ENCODE peak calls at places on chromosomes 3 and 15, in eight cellular contexts. One of them, this sample, is unnamed.

GRCh38 chr3:184016169-184016570 is 1.5 kb downstream of the ABCC5 start:
- DNase-seq in DND-41: no peak
- DNase-seq in CD4-positive, alpha-beta memory T cell: no peak
- DNase-seq in colonic mucosa: no peak
- DNase-seq in gastrocnemius medialis: no peak
- DNase-seq in right cardiac atrium: no peak
- DNase-seq in CD8-positive, alpha-beta memory T cell: no peak
- DNase-seq in IMR-90: no peak
- DNase-seq in this sample: no peak

GRCh38 chr15:32682569-32682968 is 35.2 kb upstream of the GREM1 start:
- DNase-seq in DND-41: no peak
- DNase-seq in CD4-positive, alpha-beta memory T cell: no peak
- DNase-seq in colonic mucosa: no peak
- DNase-seq in gastrocnemius medialis: no peak
- DNase-seq in right cardiac atrium: no peak
- DNase-seq in CD8-positive, alpha-beta memory T cell: no peak
- DNase-seq in IMR-90: peak; percentile 95
- DNase-seq in this sample: no peak

GRCh38 chr15:89462198-89462912 is 34.0 kb downstream of the RHCG start:
- DNase-seq in DND-41: peak; percentile 18
- DNase-seq in CD4-positive, alpha-beta memory T cell: no peak
- DNase-seq in colonic mucosa: no peak
- DNase-seq in gastrocnemius medialis: no peak
- DNase-seq in right cardiac atrium: no peak
- DNase-seq in CD8-positive, alpha-beta memory T cell: no peak
- DNase-seq in IMR-90: peak; percentile 23
- DNase-seq in this sample: no peak

GRCh38 chr3:17459470-17459993 is 282.9 kb downstream of the TBC1D5 start:
- DNase-seq in DND-41: no peak
- DNase-seq in CD4-positive, alpha-beta memory T cell: no peak
- DNase-seq in colonic mucosa: no peak
- DNase-seq in gastrocnemius medialis: no peak
- DNase-seq in right cardiac atrium: no peak
- DNase-seq in CD8-positive, alpha-beta memory T cell: no peak
- DNase-seq in IMR-90: no peak
- DNase-seq in this sample: no peak

GRCh38 chr3:177145954-177146353 is 51.3 kb downstream of the TBL1XR1 start:
- DNase-seq in DND-41: no peak
- DNase-seq in CD4-positive, alpha-beta memory T cell: peak; percentile 17
- DNase-seq in colonic mucosa: no peak
- DNase-seq in gastrocnemius medialis: no peak
- DNase-seq in right cardiac atrium: no peak
- DNase-seq in CD8-positive, alpha-beta memory T cell: no peak
- DNase-seq in IMR-90: no peak
- DNase-seq in this sample: no peak

GRCh38 chr3:175193815-175194518 is 334.8 kb downstream of the NAALADL2 start:
- DNase-seq in DND-41: no peak
- DNase-seq in CD4-positive, alpha-beta memory T cell: no peak
- DNase-seq in colonic mucosa: no peak
- DNase-seq in gastrocnemius medialis: no peak
- DNase-seq in right cardiac atrium: no peak
- DNase-seq in CD8-positive, alpha-beta memory T cell: no peak
- DNase-seq in IMR-90: peak; percentile 60
- DNase-seq in this sample: no peak

GRCh38 chr3:23004971-23005370 is 198.2 kb upstream of the UBE2E2 start:
- DNase-seq in DND-41: no peak
- DNase-seq in CD4-positive, alpha-beta memory T cell: no peak
- DNase-seq in colonic mucosa: no peak
- DNase-seq in gastrocnemius medialis: no peak
- DNase-seq in right cardiac atrium: no peak
- DNase-seq in CD8-positive, alpha-beta memory T cell: no peak
- DNase-seq in IMR-90: peak; percentile 89
- DNase-seq in this sample: no peak

GRCh38 chr15:96802870-96803269 is 472.4 kb downstream of the NR2F2 start:
- DNase-seq in DND-41: no peak
- DNase-seq in CD4-positive, alpha-beta memory T cell: no peak
- DNase-seq in colonic mucosa: no peak
- DNase-seq in gastrocnemius medialis: no peak
- DNase-seq in right cardiac atrium: no peak
- DNase-seq in CD8-positive, alpha-beta memory T cell: no peak
- DNase-seq in IMR-90: no peak
- DNase-seq in this sample: no peak

GRCh38 chr3:69541823-69542264 is 156.0 kb upstream of the FRMD4B start:
- DNase-seq in DND-41: no peak
- DNase-seq in CD4-positive, alpha-beta memory T cell: peak; percentile 0
- DNase-seq in colonic mucosa: no peak
- DNase-seq in gastrocnemius medialis: no peak
- DNase-seq in right cardiac atrium: peak; percentile 77
- DNase-seq in CD8-positive, alpha-beta memory T cell: no peak
- DNase-seq in IMR-90: no peak
- DNase-seq in this sample: no peak

GRCh38 chr3:38588276-38588971 is 61.1 kb downstream of the SCN5A start:
- DNase-seq in DND-41: no peak
- DNase-seq in CD4-positive, alpha-beta memory T cell: no peak
- DNase-seq in colonic mucosa: no peak
- DNase-seq in gastrocnemius medialis: no peak
- DNase-seq in right cardiac atrium: peak; percentile 65
- DNase-seq in CD8-positive, alpha-beta memory T cell: no peak
- DNase-seq in IMR-90: no peak
- DNase-seq in this sample: no peak

GRCh38 chr15:80904941-80905532 is 84.6 kb downstream of the MESD start:
- DNase-seq in DND-41: no peak
- DNase-seq in CD4-positive, alpha-beta memory T cell: no peak
- DNase-seq in colonic mucosa: no peak
- DNase-seq in gastrocnemius medialis: peak; percentile 37
- DNase-seq in right cardiac atrium: peak; percentile 48
- DNase-seq in CD8-positive, alpha-beta memory T cell: no peak
- DNase-seq in IMR-90: peak; percentile 35
- DNase-seq in this sample: no peak

GRCh38 chr3:126522363-126522788 is 1.6 kb upstream of the CHST13 start:
- DNase-seq in DND-41: peak; percentile 56
- DNase-seq in CD4-positive, alpha-beta memory T cell: peak; percentile 32
- DNase-seq in colonic mucosa: peak; percentile 56
- DNase-seq in gastrocnemius medialis: peak; percentile 32
- DNase-seq in right cardiac atrium: peak; percentile 77
- DNase-seq in CD8-positive, alpha-beta memory T cell: peak; percentile 25
- DNase-seq in IMR-90: peak; percentile 33
- DNase-seq in this sample: no peak

GRCh38 chr3:106326941-106327765 is 458.3 kb upstream of the CBLB start:
- DNase-seq in DND-41: no peak
- DNase-seq in CD4-positive, alpha-beta memory T cell: no peak
- DNase-seq in colonic mucosa: no peak
- DNase-seq in gastrocnemius medialis: no peak
- DNase-seq in right cardiac atrium: no peak
- DNase-seq in CD8-positive, alpha-beta memory T cell: no peak
- DNase-seq in IMR-90: peak; percentile 43
- DNase-seq in this sample: no peak

GRCh38 chr3:128187495-128187894 is 34.2 kb downstream of the EEFSEC start:
- DNase-seq in DND-41: peak; percentile 79
- DNase-seq in CD4-positive, alpha-beta memory T cell: no peak
- DNase-seq in colonic mucosa: no peak
- DNase-seq in gastrocnemius medialis: no peak
- DNase-seq in right cardiac atrium: no peak
- DNase-seq in CD8-positive, alpha-beta memory T cell: no peak
- DNase-seq in IMR-90: no peak
- DNase-seq in this sample: no peak

GRCh38 chr3:44992555-44993470 is 16.8 kb downstream of the EXOSC7 start:
- DNase-seq in DND-41: peak; percentile 40
- DNase-seq in CD4-positive, alpha-beta memory T cell: no peak
- DNase-seq in colonic mucosa: no peak
- DNase-seq in gastrocnemius medialis: no peak
- DNase-seq in right cardiac atrium: peak; percentile 71
- DNase-seq in CD8-positive, alpha-beta memory T cell: no peak
- DNase-seq in IMR-90: no peak
- DNase-seq in this sample: no peak

GRCh38 chr3:180755553-180755952 is 76.3 kb upstream of the CCDC39 start:
- DNase-seq in DND-41: no peak
- DNase-seq in CD4-positive, alpha-beta memory T cell: no peak
- DNase-seq in colonic mucosa: no peak
- DNase-seq in gastrocnemius medialis: no peak
- DNase-seq in right cardiac atrium: no peak
- DNase-seq in CD8-positive, alpha-beta memory T cell: no peak
- DNase-seq in IMR-90: no peak
- DNase-seq in this sample: no peak

GRCh38 chr3:107644631-107645030 is 121.9 kb downstream of the BBX start:
- DNase-seq in DND-41: no peak
- DNase-seq in CD4-positive, alpha-beta memory T cell: no peak
- DNase-seq in colonic mucosa: no peak
- DNase-seq in gastrocnemius medialis: no peak
- DNase-seq in right cardiac atrium: no peak
- DNase-seq in CD8-positive, alpha-beta memory T cell: no peak
- DNase-seq in IMR-90: peak; percentile 31
- DNase-seq in this sample: no peak

GRCh38 chr3:115165701-115166100 is 18.6 kb upstream of the ZBTB20 start:
- DNase-seq in DND-41: no peak
- DNase-seq in CD4-positive, alpha-beta memory T cell: peak; percentile 44
- DNase-seq in colonic mucosa: no peak
- DNase-seq in gastrocnemius medialis: no peak
- DNase-seq in right cardiac atrium: no peak
- DNase-seq in CD8-positive, alpha-beta memory T cell: no peak
- DNase-seq in IMR-90: peak; percentile 13
- DNase-seq in this sample: no peak

GRCh38 chr3:37700849-37701248 is 160.8 kb upstream of the CTDSPL start:
- DNase-seq in DND-41: no peak
- DNase-seq in CD4-positive, alpha-beta memory T cell: no peak
- DNase-seq in colonic mucosa: peak; percentile 25
- DNase-seq in gastrocnemius medialis: no peak
- DNase-seq in right cardiac atrium: no peak
- DNase-seq in CD8-positive, alpha-beta memory T cell: no peak
- DNase-seq in IMR-90: no peak
- DNase-seq in this sample: no peak

GRCh38 chr3:116399701-116400261 is 45.5 kb downstream of the LSAMP start:
- DNase-seq in DND-41: no peak
- DNase-seq in CD4-positive, alpha-beta memory T cell: no peak
- DNase-seq in colonic mucosa: no peak
- DNase-seq in gastrocnemius medialis: no peak
- DNase-seq in right cardiac atrium: no peak
- DNase-seq in CD8-positive, alpha-beta memory T cell: no peak
- DNase-seq in IMR-90: peak; percentile 51
- DNase-seq in this sample: no peak

GRCh38 chr3:53084310-53085001 is 38.6 kb upstream of the SFMBT1 start:
- DNase-seq in DND-41: no peak
- DNase-seq in CD4-positive, alpha-beta memory T cell: no peak
- DNase-seq in colonic mucosa: no peak
- DNase-seq in gastrocnemius medialis: no peak
- DNase-seq in right cardiac atrium: peak; percentile 71
- DNase-seq in CD8-positive, alpha-beta memory T cell: no peak
- DNase-seq in IMR-90: no peak
- DNase-seq in this sample: no peak

GRCh38 chr3:57530071-57530608 is 14.0 kb downstream of the DNAH12 start:
- DNase-seq in DND-41: no peak
- DNase-seq in CD4-positive, alpha-beta memory T cell: no peak
- DNase-seq in colonic mucosa: no peak
- DNase-seq in gastrocnemius medialis: no peak
- DNase-seq in right cardiac atrium: no peak
- DNase-seq in CD8-positive, alpha-beta memory T cell: no peak
- DNase-seq in IMR-90: no peak
- DNase-seq in this sample: no peak

GRCh38 chr3:81585937-81586336 is 175.5 kb downstream of the GBE1 start:
- DNase-seq in DND-41: no peak
- DNase-seq in CD4-positive, alpha-beta memory T cell: no peak
- DNase-seq in colonic mucosa: no peak
- DNase-seq in gastrocnemius medialis: no peak
- DNase-seq in right cardiac atrium: no peak
- DNase-seq in CD8-positive, alpha-beta memory T cell: no peak
- DNase-seq in IMR-90: no peak
- DNase-seq in this sample: no peak

GRCh38 chr15:64161688-64162477 is 939 bp downstream of the PPIB start:
- DNase-seq in DND-41: no peak
- DNase-seq in CD4-positive, alpha-beta memory T cell: no peak
- DNase-seq in colonic mucosa: no peak
- DNase-seq in gastrocnemius medialis: no peak
- DNase-seq in right cardiac atrium: no peak
- DNase-seq in CD8-positive, alpha-beta memory T cell: no peak
- DNase-seq in IMR-90: no peak
- DNase-seq in this sample: no peak

GRCh38 chr15:24986653-24987052 is 31.9 kb downstream of the SNRPN start:
- DNase-seq in DND-41: no peak
- DNase-seq in CD4-positive, alpha-beta memory T cell: no peak
- DNase-seq in colonic mucosa: no peak
- DNase-seq in gastrocnemius medialis: no peak
- DNase-seq in right cardiac atrium: no peak
- DNase-seq in CD8-positive, alpha-beta memory T cell: no peak
- DNase-seq in IMR-90: no peak
- DNase-seq in this sample: no peak
- H3K4me3 ChIP-seq in DND-41: no peak overlapping the region
- H3K4me3 ChIP-seq in CD4-positive, alpha-beta memory T cell: no peak overlapping the region
- H3K4me3 ChIP-seq in colonic mucosa: no peak overlapping the region
- H3K4me3 ChIP-seq in gastrocnemius medialis: no peak overlapping the region
- H3K4me3 ChIP-seq in right cardiac atrium: no peak overlapping the region
- H3K4me3 ChIP-seq in CD8-positive, alpha-beta memory T cell: no peak overlapping the region
- H3K4me3 ChIP-seq in IMR-90: no peak overlapping the region
- H3K4me3 ChIP-seq in this sample: no peak overlapping the region

GRCh38 chr3:85068911-85069310 is 110.1 kb downstream of the CADM2 start:
- DNase-seq in DND-41: no peak
- DNase-seq in CD4-positive, alpha-beta memory T cell: no peak
- DNase-seq in colonic mucosa: no peak
- DNase-seq in gastrocnemius medialis: no peak
- DNase-seq in right cardiac atrium: no peak
- DNase-seq in CD8-positive, alpha-beta memory T cell: no peak
- DNase-seq in IMR-90: no peak
- DNase-seq in this sample: no peak
- H3K4me1 ChIP-seq in DND-41: no peaks in the 10 kb centered on the region
- H3K4me1 ChIP-seq in CD4-positive, alpha-beta memory T cell: no peaks in the 10 kb centered on the region
- H3K4me1 ChIP-seq in colonic mucosa: no peaks in the 10 kb centered on the region
- H3K4me1 ChIP-seq in gastrocnemius medialis: no peaks in the 10 kb centered on the region
- H3K4me1 ChIP-seq in right cardiac atrium: no peaks in the 10 kb centered on the region
- H3K4me1 ChIP-seq in CD8-positive, alpha-beta memory T cell: no peaks in the 10 kb centered on the region
- H3K4me1 ChIP-seq in IMR-90: no peaks in the 10 kb centered on the region
- H3K4me1 ChIP-seq in this sample: no peaks in the 10 kb centered on the region

DNA sequence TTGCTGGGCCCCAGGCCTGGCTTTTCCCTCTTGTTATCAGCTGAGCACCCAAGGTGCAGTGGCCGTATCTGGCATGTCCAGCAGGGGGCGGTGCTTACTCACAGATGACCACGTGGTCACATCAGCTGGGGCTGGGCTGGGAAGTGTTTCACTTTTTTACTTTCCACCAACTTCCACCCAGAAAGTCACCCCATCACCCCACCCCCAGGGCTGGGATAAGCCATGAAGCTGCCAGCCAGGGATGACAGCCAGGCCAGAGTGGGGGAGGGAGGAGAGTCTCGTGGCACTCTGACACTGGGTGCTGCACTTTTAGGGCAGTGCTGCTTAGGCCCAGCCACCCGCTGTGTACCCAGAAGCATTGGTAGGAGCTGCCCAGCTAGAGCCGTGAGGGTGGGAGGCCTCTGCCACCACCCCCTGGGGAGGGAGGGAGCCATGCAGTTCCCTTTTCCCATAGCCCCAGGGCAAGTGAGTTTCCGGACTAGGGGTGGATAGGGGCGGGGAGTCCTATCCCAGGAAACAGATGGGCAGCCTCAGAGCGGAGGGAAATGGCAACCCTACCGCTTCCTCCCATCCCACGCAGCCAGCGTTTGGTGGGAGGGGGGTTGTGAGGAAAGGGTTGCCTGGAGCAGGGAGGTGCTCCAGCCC is 6.1 kb downstream of the PPCDC start:
- DNase-seq in DND-41: peak; percentile 81
- DNase-seq in CD4-positive, alpha-beta memory T cell: peak; percentile 79
- DNase-seq in colonic mucosa: peak; percentile 96
- DNase-seq in gastrocnemius medialis: peak; percentile 84
- DNase-seq in right cardiac atrium: peak; percentile 96
- DNase-seq in CD8-positive, alpha-beta memory T cell: peak; percentile 85
- DNase-seq in IMR-90: peak; percentile 79
- DNase-seq in this sample: peak; percentile 94
- H3K4me3 ChIP-seq in DND-41: no peak overlapping the region
- H3K4me3 ChIP-seq in CD4-positive, alpha-beta memory T cell: no peak overlapping the region
- H3K4me3 ChIP-seq in colonic mucosa: no peak overlapping the region
- H3K4me3 ChIP-seq in gastrocnemius medialis: peak overlapping the region; percentile 37
- H3K4me3 ChIP-seq in right cardiac atrium: no peak overlapping the region
- H3K4me3 ChIP-seq in CD8-positive, alpha-beta memory T cell: no peak overlapping the region
- H3K4me3 ChIP-seq in IMR-90: no peak overlapping the region
- H3K4me3 ChIP-seq in this sample: peak overlapping the region; percentile 64

GRCh38 chr3:129829640-129830039 is 63.9 kb downstream of the TMCC1 start:
- DNase-seq in DND-41: peak; percentile 45
- DNase-seq in CD4-positive, alpha-beta memory T cell: peak; percentile 39
- DNase-seq in colonic mucosa: peak; percentile 58
- DNase-seq in gastrocnemius medialis: peak; percentile 52
- DNase-seq in right cardiac atrium: no peak
- DNase-seq in CD8-positive, alpha-beta memory T cell: no peak
- DNase-seq in IMR-90: peak; percentile 95
- DNase-seq in this sample: no peak
- H3K4me1 ChIP-seq in DND-41: peaks cover 2% of the 10 kb centered on the region
- H3K4me1 ChIP-seq in CD4-positive, alpha-beta memory T cell: peaks cover 17% of the 10 kb centered on the region
- H3K4me1 ChIP-seq in colonic mucosa: no peaks in the 10 kb centered on the region
- H3K4me1 ChIP-seq in gastrocnemius medialis: peaks cover 33% of the 10 kb centered on the region
- H3K4me1 ChIP-seq in right cardiac atrium: no peaks in the 10 kb centered on the region
- H3K4me1 ChIP-seq in CD8-positive, alpha-beta memory T cell: peaks cover 14% of the 10 kb centered on the region
- H3K4me1 ChIP-seq in IMR-90: peaks cover 6% of the 10 kb centered on the region
- H3K4me1 ChIP-seq in this sample: peaks cover 10% of the 10 kb centered on the region